ENCODE peak calls at places on chromosomes 1 and 21, in four cellular contexts. One of them, this sample, is unnamed. For H3K27me3 and H3K9me3, the result is how much of the 10 kb centered on the place peaks cover.

GRCh38 chr1:53316742-53317650 is 10.9 kb downstream of the LRP8 start:
- DNase-seq in CD8-positive, alpha-beta T cell: no peak
- DNase-seq in HCT116: no peak
- DNase-seq in K562: no peak
- DNase-seq in this sample: no peak

GRCh38 chr1:151612506-151613274 is 840 bp downstream of the SNX27 start:
- DNase-seq in HCT116: no peak
- DNase-seq in K562: peak
- DNase-seq in CD8-positive, alpha-beta T cell: peak
- DNase-seq in this sample: no peak

GRCh38 chr1:6580119-6580587 is 359 bp downstream of the ZBTB48 start:
- DNase-seq in HCT116: no peak
- DNase-seq in CD8-positive, alpha-beta T cell: no peak
- DNase-seq in K562: no peak
- DNase-seq in this sample: no peak

GRCh38 chr1:201904579-201904978 is 15.9 kb downstream of the SHISA4 start:
- DNase-seq in K562: no peak
- DNase-seq in CD8-positive, alpha-beta T cell: no peak
- DNase-seq in HCT116: no peak
- DNase-seq in this sample: peak

GRCh38 chr1:24393892-24394291 is 19.7 kb downstream of the STPG1 start:
- DNase-seq in CD8-positive, alpha-beta T cell: no peak
- DNase-seq in K562: no peak
- DNase-seq in HCT116: no peak
- DNase-seq in this sample: no peak

GRCh38 chr1:246782120-246782900 is 58.1 kb downstream of the SCCPDH start:
- DNase-seq in K562: peak
- DNase-seq in HCT116: no peak
- DNase-seq in CD8-positive, alpha-beta T cell: no peak
- DNase-seq in this sample: peak

GRCh38 chr1:167469280-167469965 is 48.9 kb downstream of the CD247 start:
- DNase-seq in HCT116: no peak
- DNase-seq in K562: no peak
- DNase-seq in CD8-positive, alpha-beta T cell: no peak
- DNase-seq in this sample: no peak

GRCh38 chr21:25700741-25701140 is 34.0 kb downstream of the ATP5PF start:
- DNase-seq in CD8-positive, alpha-beta T cell: no peak
- DNase-seq in K562: no peak
- DNase-seq in HCT116: no peak
- DNase-seq in this sample: no peak

GRCh38 chr1:55774446-55774845 is 559.3 kb upstream of the USP24 start:
- DNase-seq in HCT116: no peak
- DNase-seq in K562: no peak
- DNase-seq in CD8-positive, alpha-beta T cell: no peak
- DNase-seq in this sample: no peak

GRCh38 chr1:42940851-42941639 is 17.6 kb downstream of the SLC2A1 start:
- DNase-seq in K562: peak
- DNase-seq in CD8-positive, alpha-beta T cell: no peak
- DNase-seq in HCT116: peak
- DNase-seq in this sample: peak

GRCh38 chr1:86753700-86754099 is 49.3 kb downstream of the SH3GLB1 start:
- DNase-seq in HCT116: peak
- DNase-seq in K562: peak
- DNase-seq in CD8-positive, alpha-beta T cell: no peak
- DNase-seq in this sample: peak

GRCh38 chr1:111735858-111736544 is 3.2 kb downstream of the INKA2 start:
- DNase-seq in HCT116: no peak
- DNase-seq in K562: no peak
- DNase-seq in CD8-positive, alpha-beta T cell: no peak
- DNase-seq in this sample: no peak

GRCh38 chr1:23984417-23985186 is 4.5 kb upstream of the SRSF10 start:
- DNase-seq in K562: no peak
- DNase-seq in HCT116: no peak
- DNase-seq in CD8-positive, alpha-beta T cell: no peak
- DNase-seq in this sample: peak

GRCh38 chr1:92933459-92933858 is 27.8 kb downstream of the DIPK1A start:
- DNase-seq in HCT116: no peak
- DNase-seq in CD8-positive, alpha-beta T cell: no peak
- DNase-seq in K562: no peak
- DNase-seq in this sample: peak

GRCh38 chr1:198598796-198599321 is 40.0 kb upstream of the PTPRC start:
- DNase-seq in CD8-positive, alpha-beta T cell: no peak
- DNase-seq in K562: peak
- DNase-seq in HCT116: no peak
- DNase-seq in this sample: no peak

GRCh38 chr21:36465481-36465880 is 14.4 kb downstream of the CLDN14 start:
- DNase-seq in HCT116: no peak
- DNase-seq in CD8-positive, alpha-beta T cell: no peak
- DNase-seq in K562: no peak
- DNase-seq in this sample: no peak

GRCh38 chr1:50348449-50349241 is 74.6 kb downstream of the DMRTA2 start:
- DNase-seq in HCT116: peak
- DNase-seq in CD8-positive, alpha-beta T cell: no peak
- DNase-seq in K562: peak
- DNase-seq in this sample: peak

GRCh38 chr1:228037401-228038386 is 30.9 kb downstream of the WNT3A start:
- DNase-seq in K562: peak
- DNase-seq in HCT116: no peak
- DNase-seq in CD8-positive, alpha-beta T cell: no peak
- DNase-seq in this sample: peak

GRCh38 chr1:84574936-84575335 is 696 bp upstream of the CTBS start:
- DNase-seq in CD8-positive, alpha-beta T cell: no peak
- DNase-seq in HCT116: no peak
- DNase-seq in K562: no peak
- DNase-seq in this sample: no peak

GRCh38 chr1:205576011-205576410 is 55.8 kb downstream of the ELK4 start:
- DNase-seq in K562: no peak
- DNase-seq in CD8-positive, alpha-beta T cell: no peak
- DNase-seq in HCT116: no peak
- DNase-seq in this sample: no peak
- H3K27me3 ChIP-seq in K562: half or more
- H3K27me3 ChIP-seq in CD8-positive, alpha-beta T cell: under half
- H3K27me3 ChIP-seq in HCT116: under half
- H3K27me3 ChIP-seq in this sample: half or more

GRCh38 chr1:4653328-4653660 is 1.1 kb upstream of the AJAP1 start:
- DNase-seq in HCT116: no peak
- DNase-seq in CD8-positive, alpha-beta T cell: no peak
- DNase-seq in K562: no peak
- DNase-seq in this sample: no peak
- H3K9me3 ChIP-seq in HCT116: under half
- H3K9me3 ChIP-seq in CD8-positive, alpha-beta T cell: under half
- H3K9me3 ChIP-seq in K562: under half
- H3K9me3 ChIP-seq in this sample: under half

DNA sequence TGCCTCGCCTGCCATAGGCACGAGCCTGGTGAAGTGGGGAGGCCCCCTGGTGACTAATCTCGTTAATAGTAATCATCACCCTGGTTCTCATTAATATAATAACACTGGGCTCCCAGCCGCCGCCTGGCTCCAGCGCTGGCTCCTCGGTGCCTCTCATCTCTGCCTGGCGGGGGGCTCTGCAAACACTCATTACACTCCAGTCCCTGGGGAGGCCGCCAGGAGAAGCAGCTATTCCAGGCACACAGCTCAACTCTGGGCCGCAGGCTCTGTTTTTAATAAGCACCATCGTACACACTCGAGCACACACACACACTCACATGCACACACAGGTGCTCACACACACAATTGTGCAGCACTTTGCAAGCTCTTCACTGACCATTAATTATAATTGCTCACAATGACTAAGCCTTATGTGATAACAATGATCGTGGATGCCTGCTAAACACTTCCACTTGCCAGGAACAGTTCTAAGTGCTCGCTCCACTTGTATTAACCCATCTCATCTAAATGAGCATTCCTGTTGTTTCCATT is 52.2 kb downstream of the SDC3 start:
- DNase-seq in K562: no peak
- DNase-seq in CD8-positive, alpha-beta T cell: no peak
- DNase-seq in HCT116: no peak
- DNase-seq in this sample: peak
- H3K27me3 ChIP-seq in K562: under half
- H3K27me3 ChIP-seq in CD8-positive, alpha-beta T cell: under half
- H3K27me3 ChIP-seq in HCT116: under half
- H3K27me3 ChIP-seq in this sample: under half

GRCh38 chr1:4275083-4275482 is 375.0 kb upstream of the C1orf174 start:
- DNase-seq in HCT116: no peak
- DNase-seq in K562: no peak
- DNase-seq in CD8-positive, alpha-beta T cell: no peak
- DNase-seq in this sample: no peak

GRCh38 chr1:4272568-4272967 is 372.5 kb upstream of the C1orf174 start:
- DNase-seq in HCT116: no peak
- DNase-seq in CD8-positive, alpha-beta T cell: no peak
- DNase-seq in K562: no peak
- DNase-seq in this sample: no peak

GRCh38 chr1:4277598-4277997 is 376.8 kb upstream of the AJAP1 start:
- DNase-seq in K562: no peak
- DNase-seq in HCT116: no peak
- DNase-seq in CD8-positive, alpha-beta T cell: no peak
- DNase-seq in this sample: no peak

GRCh38 chr1:4273747-4274146 is 373.7 kb upstream of the C1orf174 start:
- DNase-seq in K562: no peak
- DNase-seq in HCT116: no peak
- DNase-seq in CD8-positive, alpha-beta T cell: no peak
- DNase-seq in this sample: no peak

GRCh38 chr1:4276238-4276637 is 376.2 kb upstream of the C1orf174 start:
- DNase-seq in CD8-positive, alpha-beta T cell: no peak
- DNase-seq in K562: no peak
- DNase-seq in HCT116: no peak
- DNase-seq in this sample: no peak
- H3K9me3 ChIP-seq in CD8-positive, alpha-beta T cell: under half
- H3K9me3 ChIP-seq in K562: under half
- H3K9me3 ChIP-seq in HCT116: under half
- H3K9me3 ChIP-seq in this sample: under half

GRCh38 chr1:224615861-224616760 is at the start of gene CNIH3:
- DNase-seq in HCT116: no peak
- DNase-seq in CD8-positive, alpha-beta T cell: no peak
- DNase-seq in K562: no peak
- DNase-seq in this sample: peak
- H3K27me3 ChIP-seq in HCT116: under half
- H3K27me3 ChIP-seq in CD8-positive, alpha-beta T cell: under half
- H3K27me3 ChIP-seq in K562: under half
- H3K27me3 ChIP-seq in this sample: half or more

DNA sequence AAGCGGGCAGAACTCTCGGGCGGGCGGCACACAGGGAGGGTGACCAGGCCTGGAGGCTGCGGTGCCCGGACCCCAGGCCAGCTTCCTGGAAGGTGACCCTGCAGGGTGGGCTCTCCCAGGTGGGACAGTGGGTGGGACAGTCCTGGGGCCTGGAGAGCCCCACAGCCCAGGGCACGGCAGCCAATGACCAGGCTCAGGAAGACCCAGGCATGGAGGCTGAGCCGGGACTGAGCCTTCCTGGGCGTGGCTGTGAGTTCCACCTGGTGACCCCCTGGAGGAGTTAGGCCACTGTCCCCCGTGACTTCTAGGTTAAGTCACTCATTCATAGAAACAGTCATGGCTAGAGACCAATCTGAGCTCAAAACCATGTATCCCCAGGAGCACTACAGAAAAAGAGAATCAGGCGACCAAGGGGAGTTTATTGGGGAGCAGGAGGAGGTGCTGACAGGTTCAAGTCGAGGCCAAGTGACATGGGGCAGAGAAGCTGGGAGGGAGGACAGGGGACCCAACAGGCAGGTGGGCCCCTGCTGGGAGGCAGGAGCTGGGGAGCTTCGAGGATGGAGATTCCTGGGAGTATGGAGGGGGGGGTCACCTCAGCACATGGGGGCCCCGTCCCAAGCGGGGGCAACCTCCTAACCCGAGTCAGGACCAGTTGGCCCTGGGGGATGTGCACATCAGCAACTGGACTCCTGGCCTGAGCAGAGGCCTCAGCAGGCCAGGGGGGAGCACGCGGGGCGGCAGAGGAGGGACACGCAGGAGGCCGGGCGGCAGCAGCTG is 1.2 kb downstream of the KRTAP10-5 start:
- DNase-seq in CD8-positive, alpha-beta T cell: no peak
- DNase-seq in K562: no peak
- DNase-seq in HCT116: no peak
- DNase-seq in this sample: no peak
- H3K9me3 ChIP-seq in CD8-positive, alpha-beta T cell: under half
- H3K9me3 ChIP-seq in K562: under half
- H3K9me3 ChIP-seq in HCT116: under half
- H3K9me3 ChIP-seq in this sample: under half

DNA sequence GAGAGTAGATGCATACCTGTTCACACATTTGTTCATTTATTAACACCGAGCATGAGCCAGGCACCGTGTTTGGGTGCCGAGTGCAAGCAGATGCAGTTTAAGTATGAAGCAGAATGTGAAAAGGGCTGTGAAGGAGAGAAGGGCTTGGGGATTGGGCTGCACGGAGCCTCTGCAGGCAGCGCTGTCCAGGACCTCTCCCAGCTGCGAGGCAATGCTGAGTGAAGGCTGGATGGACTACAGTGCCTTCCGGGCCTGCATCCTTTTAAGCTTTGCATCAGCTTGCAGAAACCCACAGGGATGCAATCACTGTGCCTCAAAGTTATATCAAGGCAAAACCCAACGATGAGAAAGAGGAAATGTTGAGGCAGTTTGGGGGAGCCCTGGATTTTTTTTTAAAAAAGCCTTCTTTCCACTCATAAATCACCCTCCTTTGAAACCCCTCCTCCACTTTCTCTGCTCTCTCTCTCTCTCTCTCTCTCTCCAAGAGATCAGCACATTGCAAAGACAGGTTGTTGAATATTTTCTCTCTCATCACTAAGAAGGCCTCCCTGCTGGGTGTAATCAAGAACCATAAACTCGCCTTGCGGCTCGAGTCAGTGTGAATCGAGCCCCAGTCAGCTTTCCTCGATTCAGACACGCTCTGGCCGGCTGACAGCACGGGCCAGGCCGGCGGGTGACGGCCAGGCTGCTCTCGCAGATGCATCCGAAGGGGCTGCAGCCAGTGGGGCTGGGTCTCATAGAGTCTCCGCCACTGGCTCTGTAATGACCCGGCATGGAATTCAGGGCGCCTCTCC is 89.2 kb upstream of the POU3F1 start:
- DNase-seq in CD8-positive, alpha-beta T cell: no peak
- DNase-seq in HCT116: no peak
- DNase-seq in K562: no peak
- DNase-seq in this sample: peak
- H3K27me3 ChIP-seq in CD8-positive, alpha-beta T cell: under half
- H3K27me3 ChIP-seq in HCT116: under half
- H3K27me3 ChIP-seq in K562: half or more
- H3K27me3 ChIP-seq in this sample: under half

GRCh38 chr1:2878591-2878990 is 77.1 kb upstream of the TTC34 start:
- DNase-seq in CD8-positive, alpha-beta T cell: no peak
- DNase-seq in K562: no peak
- DNase-seq in HCT116: no peak
- DNase-seq in this sample: no peak
- H3K9me3 ChIP-seq in CD8-positive, alpha-beta T cell: under half
- H3K9me3 ChIP-seq in K562: under half
- H3K9me3 ChIP-seq in HCT116: under half
- H3K9me3 ChIP-seq in this sample: under half

DNA sequence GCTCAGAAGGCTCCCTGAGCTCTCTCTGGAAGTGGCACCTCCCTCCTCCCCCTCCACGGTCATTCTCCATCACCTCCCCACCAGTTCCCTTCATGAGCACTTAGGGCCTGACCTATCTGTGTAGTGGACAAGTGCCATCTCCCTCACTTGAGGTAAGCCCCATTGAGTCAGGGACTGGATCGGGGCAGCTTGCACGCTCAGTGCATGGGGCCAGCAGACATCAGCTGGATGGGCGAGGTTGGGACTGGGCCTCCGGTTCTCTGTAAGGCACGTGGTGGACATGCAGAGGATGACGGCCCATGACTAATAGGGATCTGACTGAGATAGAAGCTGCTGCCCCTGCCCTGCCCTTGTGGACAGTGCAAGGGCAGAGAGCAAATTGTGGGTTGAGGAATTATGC is 120.3 kb upstream of the C1orf174 start:
- DNase-seq in HCT116: no peak
- DNase-seq in K562: no peak
- DNase-seq in CD8-positive, alpha-beta T cell: no peak
- DNase-seq in this sample: no peak
- H3K27me3 ChIP-seq in HCT116: under half
- H3K27me3 ChIP-seq in K562: half or more
- H3K27me3 ChIP-seq in CD8-positive, alpha-beta T cell: under half
- H3K27me3 ChIP-seq in this sample: under half